ENCODE peak calls at places on chromosome 16, in six cellular contexts. S is gastrocnemius medialis, O is adrenal gland, R is upper lobe of right lung, W is left lung, N is HepG2. U is an unnamed sample.

GRCh38 chr16:31010539-31010938 is at the start of gene STX1B:
- DNase-seq in S (no peak), O (no peak), R (no peak), W (no peak), N (no peak), U (no peak)

GRCh38 chr16:89607937-89608740 is 5.3 kb upstream of the DPEP1 start:
- DNase-seq in S (no peak), O (no peak), R (no peak), W (no peak), N (no peak), U (no peak)

GRCh38 chr16:3038896-3039295 is 2.2 kb upstream of the BICDL2 start:
- DNase-seq in S (no peak), O (no peak), R (no peak), W (no peak), N (no peak), U (no peak)

GRCh38 chr16:14309001-14309886 is 238.1 kb downstream of the MRTFB start:
- DNase-seq in S (peak; percentile 61), O (no peak), R (no peak), W (no peak), N (no peak), U (no peak)

GRCh38 chr16:57113042-57113453 is 20.7 kb downstream of the CPNE2 start:
- DNase-seq in S (no peak), O (no peak), R (no peak), W (no peak), N (no peak), U (no peak)

GRCh38 chr16:4591706-4592470 is 22.8 kb downstream of the UBALD1 start:
- DNase-seq in S (no peak), O (no peak), R (no peak), W (no peak), N (no peak), U (no peak)

GRCh38 chr16:23900480-23901177 is 64.8 kb downstream of the PRKCB start:
- DNase-seq in S (no peak), O (no peak), R (no peak), W (no peak), N (no peak), U (no peak)

GRCh38 chr16:27429330-27429871 is 27.4 kb downstream of the IL21R start:
- DNase-seq in S (no peak), O (no peak), R (peak; percentile 19), W (no peak), N (no peak), U (no peak)

GRCh38 chr16:30417447-30418349 is 10.3 kb downstream of the ZNF771 start:
- DNase-seq in S (peak; percentile 85), O (peak; percentile 83), R (peak; percentile 95), W (peak; percentile 91), N (no peak), U (peak; percentile 15)

GRCh38 chr16:49462356-49462988 is 88.9 kb downstream of the C16orf78 start:
- DNase-seq in S (no peak), O (no peak), R (no peak), W (peak; percentile 12), N (no peak), U (no peak)

GRCh38 chr16:51500306-51500705 is 349.2 kb upstream of the SALL1 start:
- DNase-seq in S (no peak), O (no peak), R (no peak), W (no peak), N (no peak), U (no peak)

GRCh38 chr16:59964232-59964924 is 1230.3 kb upstream of the GOT2 start:
- DNase-seq in S (no peak), O (no peak), R (no peak), W (no peak), N (no peak), U (no peak)

GRCh38 chr16:56830669-56831068 is 34.3 kb upstream of the SLC12A3 start:
- DNase-seq in S (no peak), O (no peak), R (no peak), W (no peak), N (no peak), U (no peak)

DNA sequence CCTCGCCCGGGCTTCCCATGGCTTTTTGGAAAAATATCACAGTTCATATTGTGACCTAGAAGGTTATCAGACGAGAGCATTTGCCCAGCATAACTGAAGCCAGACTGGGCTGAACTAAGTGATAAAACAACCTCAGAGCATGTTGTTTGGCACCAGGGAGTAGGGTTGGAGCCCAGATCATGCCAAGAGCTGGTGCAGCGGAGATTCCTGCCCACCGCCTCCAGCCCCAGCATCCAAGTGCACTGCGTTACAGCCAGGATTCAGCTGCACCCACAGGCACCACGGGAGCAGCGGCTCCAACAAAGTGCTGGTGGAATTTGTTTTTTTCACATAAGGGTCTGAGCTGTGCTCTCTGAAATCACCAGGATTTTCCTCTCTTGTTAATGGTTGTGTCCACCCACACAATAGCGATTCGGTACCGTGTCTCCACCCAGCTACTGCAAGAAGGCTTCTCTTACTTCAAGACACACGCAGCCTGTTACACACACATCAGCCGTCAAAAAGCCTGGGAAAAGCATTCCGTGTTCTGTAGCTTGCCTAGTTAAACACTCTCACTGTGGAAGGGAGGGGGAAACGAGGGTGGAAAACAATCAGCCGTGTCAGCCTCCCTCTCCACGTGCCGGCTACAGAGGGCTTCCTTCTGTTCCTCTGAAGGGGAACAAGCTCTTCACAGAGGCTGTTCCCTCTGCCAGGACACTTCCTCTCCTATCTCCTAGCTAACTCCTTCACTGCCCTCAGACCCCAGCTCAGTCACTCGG is 273.7 kb downstream of the C16orf95 start:
- DNase-seq in S (peak; percentile 25), O (no peak), R (no peak), W (no peak), N (no peak), U (no peak)
- H3K4me1 ChIP-seq in S (no peaks in the 10 kb centered on the region), O (no peaks in the 10 kb centered on the region), R (peaks cover 5% of the 10 kb centered on the region), W (no peaks in the 10 kb centered on the region), N (no peaks in the 10 kb centered on the region), U (peaks cover 46% of the 10 kb centered on the region)

DNA sequence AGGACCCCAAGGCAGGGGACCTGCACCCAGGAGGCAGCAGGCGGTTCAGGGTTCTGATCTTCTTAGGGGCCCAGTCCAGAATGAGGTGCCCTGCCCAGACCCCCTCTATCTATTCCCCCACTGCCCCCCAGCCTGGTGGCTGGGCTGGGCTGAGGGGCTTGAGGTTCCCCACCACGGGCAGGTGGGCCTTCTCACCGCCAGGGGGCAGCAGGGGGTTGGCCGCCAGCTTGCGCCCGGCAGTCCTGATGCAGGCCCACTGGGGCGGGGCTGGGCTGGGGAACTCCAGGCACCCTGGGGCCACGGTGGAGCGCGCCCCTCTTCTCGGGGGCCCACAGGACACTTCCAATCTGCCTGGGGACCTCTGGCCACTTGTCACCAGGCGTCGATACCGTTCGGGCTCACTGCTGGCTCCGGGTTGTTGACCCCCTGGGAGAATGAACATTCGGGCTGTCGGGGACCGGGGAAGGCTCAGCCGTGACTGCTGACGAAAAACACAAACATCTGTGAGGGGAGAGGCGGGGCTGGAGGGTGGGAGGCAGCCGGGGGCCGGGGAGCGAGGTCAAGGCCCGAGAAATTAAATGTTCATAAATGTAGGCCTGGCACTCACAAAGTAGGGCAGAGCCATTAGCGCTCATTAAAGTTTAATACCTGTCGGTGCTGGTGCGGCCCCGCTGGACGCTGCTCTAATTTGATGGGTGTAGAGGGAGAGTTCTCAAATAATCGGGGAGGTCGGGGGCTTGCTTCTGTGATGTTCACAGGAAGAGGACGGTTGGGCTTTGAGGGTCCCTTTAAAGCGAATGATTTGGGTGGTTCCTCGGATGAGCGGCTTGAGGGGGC is 219.2 kb upstream of the GSE1 start:
- DNase-seq in S (no peak), O (peak; percentile 56), R (peak; percentile 83), W (peak; percentile 49), N (no peak), U (no peak)
- H3K4me1 ChIP-seq in S (peaks cover 15% of the 10 kb centered on the region), O (peaks cover 60% of the 10 kb centered on the region), R (peaks cover 35% of the 10 kb centered on the region), W (peaks cover 13% of the 10 kb centered on the region), N (peaks cover 50% of the 10 kb centered on the region), U (peaks cover 46% of the 10 kb centered on the region)

GRCh38 chr16:79994413-79994812 is 393.9 kb upstream of the MAF start:
- DNase-seq in S (no peak), O (no peak), R (no peak), W (no peak), N (no peak), U (no peak)

GRCh38 chr16:79995315-79995714 is 394.8 kb upstream of the MAF start:
- DNase-seq in S (no peak), O (no peak), R (no peak), W (no peak), N (no peak), U (no peak)

GRCh38 chr16:79993810-79994209 is 393.3 kb upstream of the MAF start:
- DNase-seq in S (no peak), O (no peak), R (no peak), W (no peak), N (no peak), U (no peak)

GRCh38 chr16:79998143-79998542 is 397.6 kb upstream of the MAF start:
- DNase-seq in S (no peak), O (no peak), R (no peak), W (no peak), N (no peak), U (no peak)

GRCh38 chr16:79997257-79997656 is 396.7 kb upstream of the MAF start:
- DNase-seq in S (no peak), O (no peak), R (no peak), W (no peak), N (peak; percentile 19), U (no peak)
- H3K4me1 ChIP-seq in S (no peaks in the 10 kb centered on the region), O (no peaks in the 10 kb centered on the region), R (no peaks in the 10 kb centered on the region), W (no peaks in the 10 kb centered on the region), N (no peaks in the 10 kb centered on the region), U (peaks cover 8% of the 10 kb centered on the region)

GRCh38 chr16:81575834-81576233 is 131.2 kb downstream of the CMIP start:
- DNase-seq in S (no peak), O (no peak), R (no peak), W (no peak), N (no peak), U (no peak)
- H3K4me1 ChIP-seq in S (no peaks in the 10 kb centered on the region), O (peaks cover 13% of the 10 kb centered on the region), R (no peaks in the 10 kb centered on the region), W (no peaks in the 10 kb centered on the region), N (peaks cover 56% of the 10 kb centered on the region), U (peaks cover 5% of the 10 kb centered on the region)

U was measured in thoracic aorta.